ENCODE peak calls at places on chromosome 11, in four cellular contexts. One of them, this sample, is unnamed.

GRCh38 chr11:34214961-34215805 is 109.8 kb downstream of the NAT10 start:
- DNase-seq in SK-N-SH: no peak
- DNase-seq in K562: no peak
- DNase-seq in HepG2: no peak
- DNase-seq in this sample: peak

GRCh38 chr11:110200241-110200640 is 96.2 kb downstream of the RDX start:
- DNase-seq in HepG2: no peak
- DNase-seq in SK-N-SH: no peak
- DNase-seq in K562: no peak
- DNase-seq in this sample: peak

GRCh38 chr11:795638-796564 is 2.2 kb downstream of the SLC25A22 start:
- DNase-seq in SK-N-SH: peak
- DNase-seq in HepG2: peak
- DNase-seq in K562: peak
- DNase-seq in this sample: peak

GRCh38 chr11:114202011-114202609 is 94.1 kb upstream of the NNMT start:
- DNase-seq in K562: peak
- DNase-seq in HepG2: no peak
- DNase-seq in SK-N-SH: no peak
- DNase-seq in this sample: no peak

GRCh38 chr11:93537022-93537421 is 6.2 kb downstream of the SMCO4 start:
- DNase-seq in HepG2: no peak
- DNase-seq in SK-N-SH: no peak
- DNase-seq in K562: no peak
- DNase-seq in this sample: no peak

GRCh38 chr11:122115520-122116343 is at the start of gene BLID:
- DNase-seq in K562: no peak
- DNase-seq in SK-N-SH: no peak
- DNase-seq in HepG2: peak
- DNase-seq in this sample: peak

GRCh38 chr11:95149659-95150294 is 60.1 kb downstream of the ENDOD1 start:
- DNase-seq in K562: no peak
- DNase-seq in SK-N-SH: no peak
- DNase-seq in HepG2: peak
- DNase-seq in this sample: no peak

GRCh38 chr11:57116654-57117053 is 65.1 kb upstream of the LRRC55 start:
- DNase-seq in K562: peak
- DNase-seq in SK-N-SH: peak
- DNase-seq in HepG2: peak
- DNase-seq in this sample: peak

GRCh38 chr11:765025-765801 is 12.1 kb downstream of the GATD1 start:
- DNase-seq in K562: peak
- DNase-seq in SK-N-SH: peak
- DNase-seq in HepG2: peak
- DNase-seq in this sample: peak

GRCh38 chr11:107508201-107508857 is 50.7 kb upstream of the CWF19L2 start:
- DNase-seq in SK-N-SH: no peak
- DNase-seq in K562: no peak
- DNase-seq in HepG2: no peak
- DNase-seq in this sample: no peak

GRCh38 chr11:13999704-14000103 is 37.2 kb downstream of the SPON1 start:
- DNase-seq in K562: no peak
- DNase-seq in SK-N-SH: no peak
- DNase-seq in HepG2: no peak
- DNase-seq in this sample: no peak

GRCh38 chr11:17828311-17828751 is 93.8 kb downstream of the KCNC1 start:
- DNase-seq in SK-N-SH: no peak
- DNase-seq in K562: no peak
- DNase-seq in HepG2: no peak
- DNase-seq in this sample: peak

GRCh38 chr11:31779268-31779879 is 31.7 kb downstream of the PAX6 start:
- DNase-seq in K562: no peak
- DNase-seq in SK-N-SH: no peak
- DNase-seq in HepG2: no peak
- DNase-seq in this sample: peak

GRCh38 chr11:44285756-44286155 is 24.2 kb downstream of the ALX4 start:
- DNase-seq in HepG2: no peak
- DNase-seq in SK-N-SH: no peak
- DNase-seq in K562: no peak
- DNase-seq in this sample: peak

GRCh38 chr11:35796542-35796941 is 134.0 kb downstream of the TRIM44 start:
- DNase-seq in K562: no peak
- DNase-seq in HepG2: no peak
- DNase-seq in SK-N-SH: no peak
- DNase-seq in this sample: peak

GRCh38 chr11:67204837-67205236 is 61.4 kb upstream of the GRK2 start:
- DNase-seq in HepG2: no peak
- DNase-seq in K562: no peak
- DNase-seq in SK-N-SH: no peak
- DNase-seq in this sample: no peak

GRCh38 chr11:65095974-65096806 is at the start of gene VPS51:
- DNase-seq in K562: peak
- DNase-seq in SK-N-SH: peak
- DNase-seq in HepG2: peak
- DNase-seq in this sample: peak
- TF ChIP-seq SMC3 in K562: peak
- TF ChIP-seq SMC3 in SK-N-SH: no peak
- TF ChIP-seq SMC3 in HepG2: no peak
- TF ChIP-seq SMC3 in this sample: peak

DNA sequence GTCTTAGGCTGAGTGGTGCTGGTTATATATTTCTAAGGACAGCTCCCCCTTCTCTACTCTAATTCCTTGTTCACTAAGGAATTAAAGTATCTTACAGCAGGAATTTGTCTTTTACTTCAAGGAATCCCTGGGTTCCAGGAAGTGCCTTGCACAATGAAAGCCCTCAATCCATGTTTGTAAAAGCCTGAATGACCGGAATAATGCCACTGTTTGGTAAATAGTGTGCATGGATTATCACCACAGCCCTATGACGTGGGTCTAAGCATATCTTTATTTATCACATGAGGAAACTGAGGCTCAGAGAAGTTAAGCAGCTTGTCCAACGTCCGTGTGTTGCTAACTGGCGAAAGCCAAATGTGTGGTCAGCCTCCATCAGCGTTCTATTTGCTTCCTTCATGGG is 135.7 kb upstream of the NAV2 start:
- DNase-seq in HepG2: no peak
- DNase-seq in SK-N-SH: no peak
- DNase-seq in K562: no peak
- DNase-seq in this sample: no peak
- TF ChIP-seq MXI1 in HepG2: no peak
- TF ChIP-seq MXI1 in SK-N-SH: no peak
- TF ChIP-seq MXI1 in K562: no peak
- TF ChIP-seq MXI1 in this sample: no peak

DNA sequence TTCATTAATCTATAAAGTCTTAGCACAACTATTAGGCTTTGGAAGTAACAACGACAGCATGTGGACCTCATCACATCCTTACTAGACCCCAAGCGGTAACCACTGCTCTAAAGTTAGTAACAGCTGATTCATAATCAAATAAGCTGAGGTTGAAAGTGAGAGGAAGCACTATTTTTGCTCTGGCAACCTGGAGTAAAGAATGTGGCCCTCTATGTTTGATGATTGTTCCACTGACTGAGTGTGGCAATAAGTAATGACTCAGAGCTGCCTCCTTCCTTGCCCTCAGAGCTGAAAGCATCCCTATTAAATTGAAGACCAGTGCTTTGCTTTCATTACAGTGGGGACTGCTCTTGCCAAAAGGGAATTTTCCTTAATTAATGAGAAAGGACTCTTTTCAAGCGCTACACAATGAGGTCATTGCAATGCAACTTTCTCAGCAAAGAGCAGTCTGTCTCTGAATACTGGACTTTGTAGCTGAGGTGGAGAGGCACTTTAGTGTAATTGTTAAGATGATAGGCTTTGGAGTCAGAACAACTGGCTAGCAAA is 906.1 kb upstream of the RAG2 start:
- DNase-seq in HepG2: no peak
- DNase-seq in K562: no peak
- DNase-seq in SK-N-SH: no peak
- DNase-seq in this sample: peak
- TF ChIP-seq SMC3 in HepG2: no peak
- TF ChIP-seq SMC3 in K562: no peak
- TF ChIP-seq SMC3 in SK-N-SH: no peak
- TF ChIP-seq SMC3 in this sample: no peak

GRCh38 chr11:46341454-46341853 is 5.8 kb upstream of the DGKZ start:
- DNase-seq in SK-N-SH: no peak
- DNase-seq in HepG2: no peak
- DNase-seq in K562: no peak
- DNase-seq in this sample: no peak

GRCh38 chr11:46343520-46343919 is 3.7 kb upstream of the DGKZ start:
- DNase-seq in K562: no peak
- DNase-seq in HepG2: peak
- DNase-seq in SK-N-SH: no peak
- DNase-seq in this sample: no peak

GRCh38 chr11:46345131-46345597 is 2.1 kb upstream of the DGKZ start:
- DNase-seq in HepG2: no peak
- DNase-seq in K562: no peak
- DNase-seq in SK-N-SH: no peak
- DNase-seq in this sample: no peak

GRCh38 chr11:46339816-46340215 is 7.4 kb upstream of the DGKZ start:
- DNase-seq in HepG2: no peak
- DNase-seq in SK-N-SH: no peak
- DNase-seq in K562: no peak
- DNase-seq in this sample: no peak

DNA sequence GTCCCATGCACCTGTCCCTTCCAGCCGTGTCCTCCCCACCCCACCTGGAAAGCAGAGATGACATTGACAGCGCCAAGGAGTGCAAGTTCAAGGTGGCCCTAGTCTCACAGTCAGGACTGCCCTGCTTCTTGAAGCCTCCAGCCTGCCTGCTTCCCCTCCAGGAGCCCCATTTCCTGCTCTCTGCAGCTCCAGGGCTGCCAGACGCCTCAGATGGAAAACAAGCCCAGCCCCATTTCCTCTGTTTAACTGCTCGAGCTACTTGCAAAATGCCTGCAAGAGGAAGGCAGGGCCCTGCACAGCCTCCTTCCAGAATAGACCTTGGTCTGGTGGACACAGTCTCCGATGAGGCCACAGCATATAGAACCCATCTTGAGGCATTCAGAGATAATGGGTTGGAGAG is 5.0 kb upstream of the DGKZ start:
- DNase-seq in K562: no peak
- DNase-seq in SK-N-SH: no peak
- DNase-seq in HepG2: no peak
- DNase-seq in this sample: no peak
- TF ChIP-seq MXI1 in K562: no peak
- TF ChIP-seq MXI1 in SK-N-SH: no peak
- TF ChIP-seq MXI1 in HepG2: no peak
- TF ChIP-seq MXI1 in this sample: no peak

DNA sequence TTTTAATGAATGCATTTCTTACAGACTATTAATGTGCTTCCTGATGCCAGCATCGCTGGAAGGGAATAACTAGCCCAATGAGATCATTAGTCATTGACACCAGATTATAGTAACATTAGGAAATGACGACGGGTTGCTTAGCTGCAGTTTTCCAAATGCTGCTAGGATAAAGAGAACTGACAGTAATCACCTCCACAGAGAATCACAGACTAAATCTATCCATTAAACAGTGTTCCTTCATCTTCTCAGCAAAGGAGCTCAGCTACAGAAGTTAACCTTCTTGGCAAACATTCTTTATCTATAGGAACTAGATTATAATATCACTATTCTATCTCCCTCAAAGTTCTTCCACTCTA is 97.5 kb downstream of the SIK3 start:
- DNase-seq in SK-N-SH: no peak
- DNase-seq in HepG2: no peak
- DNase-seq in K562: no peak
- DNase-seq in this sample: no peak
- TF ChIP-seq SMC3 in SK-N-SH: no peak
- TF ChIP-seq SMC3 in HepG2: no peak
- TF ChIP-seq SMC3 in K562: no peak
- TF ChIP-seq SMC3 in this sample: no peak

DNA sequence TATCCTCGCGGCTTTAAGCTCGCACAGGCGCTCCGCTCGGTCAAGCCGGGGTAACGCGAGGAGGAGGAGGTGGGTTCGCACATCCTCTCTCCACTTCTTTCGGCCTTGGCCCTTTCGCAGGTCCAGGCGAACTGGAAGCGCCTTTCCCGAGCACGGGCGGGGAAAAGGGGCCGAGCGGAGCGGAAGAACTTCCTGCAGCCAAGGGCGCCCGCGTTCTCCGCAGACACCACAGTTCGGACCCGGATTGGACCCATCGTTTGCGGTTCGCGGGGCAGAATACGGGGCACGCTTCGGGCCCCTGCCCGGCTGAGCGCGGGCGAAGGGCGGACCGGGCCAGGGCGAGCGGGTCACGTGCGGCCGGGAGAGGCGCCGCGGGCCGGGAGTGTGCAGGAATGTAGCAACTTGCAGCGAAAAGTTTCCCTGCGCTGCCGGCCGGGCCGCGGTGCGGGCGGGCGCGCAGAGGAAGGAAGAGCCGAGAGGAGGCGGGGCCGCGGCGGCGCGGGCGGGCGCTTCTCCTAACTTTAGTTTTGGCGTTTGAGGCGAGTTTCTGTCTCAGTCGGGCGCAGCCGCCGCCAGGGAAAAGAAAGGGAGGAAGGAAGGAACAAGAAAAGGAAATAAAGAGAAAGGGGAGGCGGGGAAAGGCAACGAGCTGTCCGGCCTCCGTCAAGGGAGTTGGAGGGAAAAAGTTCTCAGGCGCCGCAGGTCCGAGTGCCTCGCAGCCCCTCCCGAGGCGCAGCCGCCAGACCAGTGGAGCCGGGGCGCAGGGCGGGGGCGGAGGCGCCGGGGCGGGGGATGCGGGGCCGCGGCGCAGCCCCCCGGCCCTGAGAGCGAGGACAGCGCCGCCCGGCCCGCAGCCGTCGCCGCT is at the start of gene YAP1:
- DNase-seq in HepG2: peak
- DNase-seq in SK-N-SH: peak
- DNase-seq in K562: peak
- DNase-seq in this sample: peak
- TF ChIP-seq MXI1 in HepG2: peak
- TF ChIP-seq MXI1 in SK-N-SH: no peak
- TF ChIP-seq MXI1 in K562: no peak
- TF ChIP-seq MXI1 in this sample: peak

GRCh38 chr11:60847281-60847680 is 5.4 kb downstream of the CCDC86 start:
- DNase-seq in SK-N-SH: no peak
- DNase-seq in K562: no peak
- DNase-seq in HepG2: no peak
- DNase-seq in this sample: no peak
- TF ChIP-seq SMC3 in SK-N-SH: no peak
- TF ChIP-seq SMC3 in K562: no peak
- TF ChIP-seq SMC3 in HepG2: no peak
- TF ChIP-seq SMC3 in this sample: no peak

DNA sequence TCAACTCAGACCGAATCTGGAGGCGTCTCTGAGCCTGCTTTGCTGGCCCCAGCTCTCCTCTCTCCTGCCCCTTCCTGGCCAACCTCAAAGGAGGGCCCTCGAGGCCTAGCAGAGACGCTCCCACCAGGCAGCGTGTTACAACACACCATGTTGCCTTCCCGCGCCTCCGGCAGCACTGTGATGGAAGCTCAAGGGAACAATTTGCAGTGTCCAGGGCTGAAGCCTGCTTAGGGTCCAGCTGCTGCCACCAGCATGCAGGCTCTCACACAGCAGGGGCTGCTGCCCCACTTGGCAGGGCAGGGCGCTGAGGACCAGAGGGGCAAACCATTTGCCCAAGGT is 18.5 kb downstream of the LINC01488 start:
- DNase-seq in HepG2: no peak
- DNase-seq in K562: no peak
- DNase-seq in SK-N-SH: peak
- DNase-seq in this sample: no peak
- TF ChIP-seq MXI1 in HepG2: no peak
- TF ChIP-seq MXI1 in K562: no peak
- TF ChIP-seq MXI1 in SK-N-SH: no peak
- TF ChIP-seq MXI1 in this sample: no peak

GRCh38 chr11:77762426-77762825 is 58.1 kb downstream of the RSF1 start:
- DNase-seq in HepG2: no peak
- DNase-seq in SK-N-SH: no peak
- DNase-seq in K562: no peak
- DNase-seq in this sample: no peak
- TF ChIP-seq SMC3 in HepG2: no peak
- TF ChIP-seq SMC3 in SK-N-SH: no peak
- TF ChIP-seq SMC3 in K562: no peak
- TF ChIP-seq SMC3 in this sample: no peak